ENCODE peak calls at places on chromosomes 11 and 22, in ten cellular contexts. W is heart left ventricle; U is left lung; H is KG1; M is HCT116; L is HEK293T; Y is stimulated activated CD4-positive, alpha-beta T cell treated with anti-CD3 and anti-CD28 coated beads, Interleukin-1b, Interleukin-23, amount 100 ng/mL, for 24 hours; G is activated CD4-positive, alpha-beta T cell treated with anti-CD3 and anti-CD28 coated beads, Interleukin-2, amount 10 ng/mL, durations not matched to agents 7 days and 5 days; J is T-helper 17 cell; O is HAP-1. F is an unnamed sample.
A peak's percentile ranks its signal among the peaks of the same experiment; 100 is the strongest.

GRCh38 chr11:130819561-130819960 is 96.7 kb downstream of the SNX19 start:
- DNase-seq in W (no peak), U (no peak), H (no peak), M (no peak), L (no peak), Y (no peak), G (no peak), J (no peak), O (no peak), F (no peak)

GRCh38 chr11:59802639-59803176 is 7.9 kb downstream of the MRPL16 start:
- DNase-seq in W (peak; percentile 27), U (no peak), H (peak; percentile 58), M (peak; percentile 46), L (peak; percentile 33), Y (no peak), G (peak; percentile 79), J (peak; percentile 18), O (peak; percentile 28), F (no peak)

GRCh38 chr22:31944700-31945477 is 554 bp downstream of the YWHAH start:
- DNase-seq in W (peak; percentile 70), U (peak; percentile 92), H (no peak), M (no peak), L (peak; percentile 52), Y (peak; percentile 22), G (peak; percentile 33), J (peak; percentile 21), O (no peak), F (peak; percentile 65)

GRCh38 chr11:8218409-8218808 is 45.3 kb downstream of the LMO1 start:
- DNase-seq in W (no peak), U (no peak), H (no peak), M (no peak), L (no peak), Y (no peak), G (no peak), J (no peak), O (no peak), F (no peak)

GRCh38 chr22:23781533-23781932 is 5.2 kb upstream of the SMARCB1 start:
- DNase-seq in W (no peak), U (no peak), H (no peak), M (no peak), L (no peak), Y (no peak), G (no peak), J (no peak), O (no peak), F (no peak)

GRCh38 chr11:4086584-4087353 is 7.8 kb upstream of the RRM1 start:
- DNase-seq in W (no peak), U (no peak), H (no peak), M (no peak), L (no peak), Y (no peak), G (no peak), J (no peak), O (no peak), F (no peak)

GRCh38 chr22:41288245-41288946 is 2.4 kb upstream of the RANGAP1 start:
- DNase-seq in W (no peak), U (peak; percentile 13), H (no peak), M (peak; percentile 74), L (no peak), Y (no peak), G (no peak), J (no peak), O (no peak), F (no peak)

GRCh38 chr22:38338772-38339379 is 21.6 kb upstream of the CSNK1E start:
- DNase-seq in W (no peak), U (no peak), H (peak; percentile 31), M (no peak), L (no peak), Y (no peak), G (peak; percentile 4), J (no peak), O (no peak), F (no peak)

GRCh38 chr22:29668681-29669080 is 51.1 kb upstream of the CABP7 start:
- DNase-seq in W (no peak), U (no peak), H (no peak), M (no peak), L (no peak), Y (no peak), G (no peak), J (no peak), O (no peak), F (no peak)

GRCh38 chr11:102843474-102843873 is at the start of gene MMP3:
- DNase-seq in W (no peak), U (no peak), H (no peak), M (no peak), L (no peak), Y (no peak), G (no peak), J (no peak), O (no peak), F (no peak)

GRCh38 chr11:925496-926301 is at the start of gene AP2A2:
- DNase-seq in W (peak; percentile 92), U (peak; percentile 97), H (peak; percentile 74), M (peak; percentile 62), L (peak; percentile 97), Y (peak; percentile 89), G (peak; percentile 86), J (peak; percentile 96), O (peak; percentile 80), F (peak; percentile 93)

GRCh38 chr11:19281041-19281440 is 40.3 kb upstream of the E2F8 start:
- DNase-seq in W (no peak), U (no peak), H (no peak), M (no peak), L (no peak), Y (no peak), G (no peak), J (no peak), O (no peak), F (no peak)

GRCh38 chr11:102664001-102664752 is 39.0 kb upstream of the MMP20 start:
- DNase-seq in W (no peak), U (no peak), H (no peak), M (peak; percentile 13), L (peak; percentile 18), Y (no peak), G (peak; percentile 18), J (no peak), O (no peak), F (no peak)

GRCh38 chr11:73647459-73648100 is 1.2 kb downstream of the PLEKHB1 start:
- DNase-seq in W (peak; percentile 89), U (peak; percentile 95), H (no peak), M (peak; percentile 86), L (peak; percentile 95), Y (peak; percentile 88), G (peak; percentile 92), J (peak; percentile 90), O (peak; percentile 86), F (peak; percentile 89)

GRCh38 chr11:69869311-69869939 is 50.2 kb upstream of the FGF3 start:
- DNase-seq in W (no peak), U (no peak), H (no peak), M (no peak), L (no peak), Y (no peak), G (no peak), J (no peak), O (no peak), F (no peak)

GRCh38 chr11:7278314-7278917 is 26.7 kb downstream of the SYT9 start:
- DNase-seq in W (no peak), U (no peak), H (no peak), M (peak; percentile 24), L (peak; percentile 50), Y (no peak), G (peak; percentile 8), J (no peak), O (peak; percentile 38), F (no peak)

GRCh38 chr11:45475135-45475534 is 189.0 kb upstream of the SYT13 start:
- DNase-seq in W (no peak), U (no peak), H (no peak), M (no peak), L (no peak), Y (no peak), G (no peak), J (no peak), O (no peak), F (no peak)

GRCh38 chr11:488579-488978 is 18.5 kb downstream of the RNH1 start:
- DNase-seq in W (no peak), U (peak; percentile 79), H (no peak), M (no peak), L (no peak), Y (no peak), G (no peak), J (no peak), O (no peak), F (no peak)

GRCh38 chr11:2991477-2992233 is 474 bp downstream of the NAP1L4 start:
- DNase-seq in W (peak; percentile 36), U (peak; percentile 95), H (peak; percentile 28), M (no peak), L (peak; percentile 21), Y (no peak), G (no peak), J (no peak), O (peak; percentile 44), F (no peak)

GRCh38 chr11:24755260-24755839 is 258.5 kb downstream of the LUZP2 start:
- DNase-seq in W (no peak), U (no peak), H (no peak), M (no peak), L (no peak), Y (no peak), G (no peak), J (no peak), O (no peak), F (no peak)

F was measured in left ventricle myocardium inferior.